ENCODE peak calls at places on chromosome 16, in ten cellular contexts. One of them, this sample, is unnamed.
A peak's percentile ranks its signal among the peaks of the same experiment; 100 is the strongest.

GRCh38 chr16:14199624-14200023 is 128.5 kb downstream of the MRTFB start:
- DNase-seq in neural progenitor cell: no peak
- DNase-seq in ovary: no peak
- DNase-seq in cardiac muscle cell: no peak
- DNase-seq in AG10803: peak; percentile 37
- DNase-seq in GM13976: no peak
- DNase-seq in AG04449: no peak
- DNase-seq in mucosa of descending colon: no peak
- DNase-seq in tibial artery: no peak
- DNase-seq in sigmoid colon: no peak
- DNase-seq in this sample: no peak

GRCh38 chr16:87575027-87575804 is 27.1 kb upstream of the JPH3 start:
- DNase-seq in GM13976: no peak
- DNase-seq in ovary: no peak
- DNase-seq in AG04449: no peak
- DNase-seq in mucosa of descending colon: no peak
- DNase-seq in tibial artery: no peak
- DNase-seq in cardiac muscle cell: no peak
- DNase-seq in sigmoid colon: no peak
- DNase-seq in neural progenitor cell: peak; percentile 66
- DNase-seq in AG10803: no peak
- DNase-seq in this sample: no peak

GRCh38 chr16:29767062-29767461 is 11.0 kb upstream of the ZG16 start:
- DNase-seq in AG10803: no peak
- DNase-seq in mucosa of descending colon: no peak
- DNase-seq in GM13976: no peak
- DNase-seq in cardiac muscle cell: no peak
- DNase-seq in tibial artery: no peak
- DNase-seq in neural progenitor cell: no peak
- DNase-seq in ovary: no peak
- DNase-seq in sigmoid colon: no peak
- DNase-seq in AG04449: no peak
- DNase-seq in this sample: no peak

GRCh38 chr16:35011-35775 is 18.2 kb downstream of the POLR3K start:
- DNase-seq in cardiac muscle cell: no peak
- DNase-seq in AG10803: no peak
- DNase-seq in sigmoid colon: peak; percentile 50
- DNase-seq in GM13976: no peak
- DNase-seq in AG04449: no peak
- DNase-seq in ovary: no peak
- DNase-seq in tibial artery: no peak
- DNase-seq in mucosa of descending colon: no peak
- DNase-seq in neural progenitor cell: no peak
- DNase-seq in this sample: no peak

GRCh38 chr16:5015351-5015750 is 18.4 kb downstream of the NAGPA start:
- DNase-seq in GM13976: no peak
- DNase-seq in mucosa of descending colon: no peak
- DNase-seq in ovary: no peak
- DNase-seq in AG10803: no peak
- DNase-seq in tibial artery: no peak
- DNase-seq in neural progenitor cell: no peak
- DNase-seq in AG04449: no peak
- DNase-seq in sigmoid colon: no peak
- DNase-seq in cardiac muscle cell: no peak
- DNase-seq in this sample: no peak

GRCh38 chr16:82016964-82017363 is 5.7 kb upstream of the SDR42E1 start:
- DNase-seq in sigmoid colon: no peak
- DNase-seq in AG10803: peak; percentile 98
- DNase-seq in neural progenitor cell: no peak
- DNase-seq in cardiac muscle cell: no peak
- DNase-seq in GM13976: no peak
- DNase-seq in mucosa of descending colon: no peak
- DNase-seq in ovary: no peak
- DNase-seq in AG04449: no peak
- DNase-seq in tibial artery: no peak
- DNase-seq in this sample: no peak

GRCh38 chr16:58035356-58036170 is 10.0 kb downstream of the MMP15 start:
- DNase-seq in AG10803: no peak
- DNase-seq in AG04449: no peak
- DNase-seq in cardiac muscle cell: no peak
- DNase-seq in GM13976: peak; percentile 22
- DNase-seq in sigmoid colon: no peak
- DNase-seq in mucosa of descending colon: no peak
- DNase-seq in ovary: no peak
- DNase-seq in tibial artery: no peak
- DNase-seq in neural progenitor cell: no peak
- DNase-seq in this sample: no peak

GRCh38 chr16:85461814-85462404 is 151.2 kb upstream of the GSE1 start:
- DNase-seq in neural progenitor cell: peak; percentile 90
- DNase-seq in ovary: peak; percentile 57
- DNase-seq in tibial artery: no peak
- DNase-seq in mucosa of descending colon: no peak
- DNase-seq in GM13976: no peak
- DNase-seq in cardiac muscle cell: peak; percentile 95
- DNase-seq in AG04449: no peak
- DNase-seq in AG10803: peak; percentile 39
- DNase-seq in sigmoid colon: peak; percentile 82
- DNase-seq in this sample: peak; percentile 66

GRCh38 chr16:59859606-59860402 is 1125.7 kb upstream of the GOT2 start:
- DNase-seq in GM13976: no peak
- DNase-seq in cardiac muscle cell: no peak
- DNase-seq in tibial artery: no peak
- DNase-seq in mucosa of descending colon: no peak
- DNase-seq in neural progenitor cell: no peak
- DNase-seq in sigmoid colon: no peak
- DNase-seq in AG04449: no peak
- DNase-seq in AG10803: peak; percentile 83
- DNase-seq in ovary: no peak
- DNase-seq in this sample: no peak

GRCh38 chr16:62363451-62363850 is 327.2 kb upstream of the CDH8 start:
- DNase-seq in neural progenitor cell: peak; percentile 73
- DNase-seq in cardiac muscle cell: peak; percentile 39
- DNase-seq in AG10803: no peak
- DNase-seq in mucosa of descending colon: no peak
- DNase-seq in AG04449: no peak
- DNase-seq in GM13976: no peak
- DNase-seq in tibial artery: no peak
- DNase-seq in sigmoid colon: no peak
- DNase-seq in ovary: no peak
- DNase-seq in this sample: no peak

GRCh38 chr16:76081936-76082335 is 195.3 kb upstream of the CNTNAP4 start:
- DNase-seq in mucosa of descending colon: no peak
- DNase-seq in sigmoid colon: no peak
- DNase-seq in tibial artery: no peak
- DNase-seq in neural progenitor cell: no peak
- DNase-seq in cardiac muscle cell: no peak
- DNase-seq in AG10803: no peak
- DNase-seq in GM13976: no peak
- DNase-seq in AG04449: no peak
- DNase-seq in ovary: no peak
- DNase-seq in this sample: no peak

GRCh38 chr16:87457724-87458423 is 35.0 kb downstream of the ZCCHC14 start:
- DNase-seq in mucosa of descending colon: no peak
- DNase-seq in AG04449: peak; percentile 93
- DNase-seq in GM13976: no peak
- DNase-seq in AG10803: peak; percentile 99
- DNase-seq in neural progenitor cell: no peak
- DNase-seq in ovary: no peak
- DNase-seq in sigmoid colon: no peak
- DNase-seq in tibial artery: no peak
- DNase-seq in cardiac muscle cell: no peak
- DNase-seq in this sample: no peak

GRCh38 chr16:53235851-53236250 is 181.1 kb downstream of the CHD9 start:
- DNase-seq in AG04449: no peak
- DNase-seq in cardiac muscle cell: no peak
- DNase-seq in GM13976: no peak
- DNase-seq in mucosa of descending colon: no peak
- DNase-seq in sigmoid colon: no peak
- DNase-seq in neural progenitor cell: no peak
- DNase-seq in ovary: no peak
- DNase-seq in tibial artery: no peak
- DNase-seq in AG10803: no peak
- DNase-seq in this sample: no peak

GRCh38 chr16:3094289-3095027 is 4.6 kb downstream of the ZSCAN10 start:
- DNase-seq in mucosa of descending colon: no peak
- DNase-seq in cardiac muscle cell: peak; percentile 53
- DNase-seq in sigmoid colon: no peak
- DNase-seq in ovary: no peak
- DNase-seq in tibial artery: no peak
- DNase-seq in AG04449: no peak
- DNase-seq in AG10803: peak; percentile 22
- DNase-seq in GM13976: peak; percentile 78
- DNase-seq in neural progenitor cell: peak; percentile 68
- DNase-seq in this sample: no peak
- TF ChIP-seq CTCF in mucosa of descending colon: peak; percentile 44
- TF ChIP-seq CTCF in cardiac muscle cell: peak; percentile 63
- TF ChIP-seq CTCF in sigmoid colon: no peak
- TF ChIP-seq CTCF in ovary: no peak
- TF ChIP-seq CTCF in tibial artery: no peak
- TF ChIP-seq CTCF in AG04449: peak; percentile 15
- TF ChIP-seq CTCF in AG10803: peak; percentile 53
- TF ChIP-seq CTCF in GM13976: peak; percentile 41
- TF ChIP-seq CTCF in neural progenitor cell: peak; percentile 85
- TF ChIP-seq CTCF in this sample: peak; percentile 33

DNA sequence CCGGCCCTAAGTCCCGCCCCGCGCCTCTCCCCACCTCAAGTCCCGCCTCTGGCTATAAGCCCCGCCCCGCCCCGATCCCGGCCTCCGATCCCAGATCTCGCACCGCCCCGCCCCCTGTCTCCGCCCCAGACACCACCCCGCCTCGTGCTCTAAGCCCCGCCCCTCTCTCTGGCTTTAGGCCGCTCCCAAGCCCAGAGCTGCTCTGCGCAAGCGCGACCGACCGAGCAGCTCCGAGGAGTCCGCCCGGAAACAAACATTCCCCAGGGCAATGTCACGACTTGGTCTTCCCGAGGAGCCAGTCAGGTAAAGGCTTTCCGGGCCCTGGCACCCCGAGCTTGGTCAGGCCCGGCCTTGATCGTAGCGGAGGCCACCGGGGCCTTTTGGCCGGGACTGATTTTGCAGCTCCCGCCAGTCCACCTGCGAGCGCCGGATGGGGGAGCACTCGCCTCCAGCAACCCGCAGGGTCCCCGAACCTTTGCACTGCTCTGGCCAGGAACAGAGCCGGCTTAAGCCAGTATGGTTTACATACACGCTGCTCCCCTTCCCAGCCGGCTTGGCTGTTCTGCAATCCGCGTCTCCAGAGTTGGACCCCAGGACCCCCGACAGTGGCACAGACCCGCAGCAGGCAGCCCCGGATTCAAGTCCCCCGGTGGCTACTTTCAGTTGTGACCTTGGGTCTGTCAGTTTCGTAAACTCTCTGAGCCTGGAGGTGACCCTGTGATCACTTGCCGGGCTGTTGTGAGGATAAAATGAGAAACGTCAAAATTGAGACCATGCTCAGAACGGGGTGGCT is at the start of gene NUDT7:
- DNase-seq in ovary: peak; percentile 100
- DNase-seq in sigmoid colon: peak; percentile 99
- DNase-seq in AG10803: peak; percentile 95
- DNase-seq in mucosa of descending colon: peak; percentile 100
- DNase-seq in GM13976: peak; percentile 99
- DNase-seq in AG04449: peak; percentile 74
- DNase-seq in cardiac muscle cell: peak; percentile 99
- DNase-seq in tibial artery: peak; percentile 99
- DNase-seq in neural progenitor cell: peak; percentile 99
- DNase-seq in this sample: peak; percentile 99
- TF ChIP-seq CTCF in ovary: no peak
- TF ChIP-seq CTCF in sigmoid colon: peak; percentile 26
- TF ChIP-seq CTCF in AG10803: peak; percentile 18
- TF ChIP-seq CTCF in mucosa of descending colon: no peak
- TF ChIP-seq CTCF in GM13976: peak; percentile 33
- TF ChIP-seq CTCF in AG04449: peak; percentile 23
- TF ChIP-seq CTCF in cardiac muscle cell: peak; percentile 18
- TF ChIP-seq CTCF in tibial artery: no peak
- TF ChIP-seq CTCF in neural progenitor cell: peak; percentile 43
- TF ChIP-seq CTCF in this sample: no peak

GRCh38 chr16:15686287-15686686 is 36.2 kb downstream of the NDE1 start:
- DNase-seq in mucosa of descending colon: no peak
- DNase-seq in cardiac muscle cell: no peak
- DNase-seq in AG10803: no peak
- DNase-seq in sigmoid colon: no peak
- DNase-seq in AG04449: no peak
- DNase-seq in neural progenitor cell: no peak
- DNase-seq in GM13976: no peak
- DNase-seq in ovary: no peak
- DNase-seq in tibial artery: no peak
- DNase-seq in this sample: no peak

GRCh38 chr16:15677447-15677846 is 27.4 kb downstream of the NDE1 start:
- DNase-seq in AG10803: no peak
- DNase-seq in GM13976: no peak
- DNase-seq in AG04449: no peak
- DNase-seq in tibial artery: no peak
- DNase-seq in neural progenitor cell: no peak
- DNase-seq in mucosa of descending colon: no peak
- DNase-seq in ovary: no peak
- DNase-seq in sigmoid colon: no peak
- DNase-seq in cardiac muscle cell: no peak
- DNase-seq in this sample: no peak

GRCh38 chr16:15676506-15676905 is 26.5 kb downstream of the NDE1 start:
- DNase-seq in neural progenitor cell: no peak
- DNase-seq in cardiac muscle cell: no peak
- DNase-seq in mucosa of descending colon: no peak
- DNase-seq in AG10803: no peak
- DNase-seq in tibial artery: no peak
- DNase-seq in ovary: no peak
- DNase-seq in AG04449: no peak
- DNase-seq in GM13976: no peak
- DNase-seq in sigmoid colon: no peak
- DNase-seq in this sample: no peak

DNA sequence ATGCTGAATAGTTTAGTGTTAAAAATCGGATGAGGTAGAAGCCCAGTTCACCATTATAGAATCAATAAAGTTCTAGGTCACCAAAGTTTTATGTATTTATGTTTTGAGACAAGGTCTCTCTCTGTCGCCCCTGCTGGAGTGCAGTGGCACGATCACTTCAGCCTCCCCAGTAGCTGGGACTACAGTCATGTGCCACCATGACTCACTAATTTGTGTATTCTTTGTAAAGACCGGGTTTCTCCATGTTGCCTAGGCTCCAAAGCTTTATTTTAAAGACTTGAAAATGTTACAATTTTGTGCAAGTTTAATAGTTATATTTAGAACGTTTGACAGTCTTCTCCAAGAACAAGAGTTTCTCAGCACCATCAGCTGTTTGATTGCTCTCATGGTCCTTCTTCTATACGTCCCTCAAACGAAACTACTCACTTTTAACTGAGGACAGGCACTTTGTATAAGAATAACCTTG is 32.1 kb downstream of the NDE1 start:
- DNase-seq in AG04449: no peak
- DNase-seq in mucosa of descending colon: no peak
- DNase-seq in sigmoid colon: no peak
- DNase-seq in ovary: no peak
- DNase-seq in GM13976: no peak
- DNase-seq in neural progenitor cell: peak; percentile 26
- DNase-seq in AG10803: peak; percentile 71
- DNase-seq in cardiac muscle cell: peak; percentile 39
- DNase-seq in tibial artery: peak; percentile 71
- DNase-seq in this sample: no peak
- TF ChIP-seq CTCF in AG04449: peak; percentile 49
- TF ChIP-seq CTCF in mucosa of descending colon: no peak
- TF ChIP-seq CTCF in sigmoid colon: no peak
- TF ChIP-seq CTCF in ovary: no peak
- TF ChIP-seq CTCF in GM13976: no peak
- TF ChIP-seq CTCF in neural progenitor cell: peak; percentile 50
- TF ChIP-seq CTCF in AG10803: peak; percentile 62
- TF ChIP-seq CTCF in cardiac muscle cell: peak; percentile 60
- TF ChIP-seq CTCF in tibial artery: peak; percentile 62
- TF ChIP-seq CTCF in this sample: no peak

GRCh38 chr16:74800216-74800871 is 25.7 kb upstream of the FA2H start:
- DNase-seq in tibial artery: no peak
- DNase-seq in AG10803: no peak
- DNase-seq in sigmoid colon: no peak
- DNase-seq in ovary: no peak
- DNase-seq in GM13976: no peak
- DNase-seq in neural progenitor cell: no peak
- DNase-seq in AG04449: no peak
- DNase-seq in mucosa of descending colon: no peak
- DNase-seq in cardiac muscle cell: no peak
- DNase-seq in this sample: no peak
- TF ChIP-seq CTCF in tibial artery: no peak
- TF ChIP-seq CTCF in AG10803: no peak
- TF ChIP-seq CTCF in sigmoid colon: no peak
- TF ChIP-seq CTCF in ovary: no peak
- TF ChIP-seq CTCF in GM13976: no peak
- TF ChIP-seq CTCF in neural progenitor cell: no peak
- TF ChIP-seq CTCF in AG04449: no peak
- TF ChIP-seq CTCF in mucosa of descending colon: no peak
- TF ChIP-seq CTCF in cardiac muscle cell: no peak
- TF ChIP-seq CTCF in this sample: no peak